ENCODE peak calls at places on chromosome 1, in ten cellular contexts. B, S, K, H, L, D, R, C, J and A are unnamed samples. For H3K4me1, the result is how much of the 10 kb centered on the place peaks cover.

GRCh38 chr1:15156807-15157380 is 3.3 kb downstream of the TMEM51 start:
- DNase-seq in L (no peak), R (no peak), D (no peak), J (no peak), B (no peak), H (no peak), S (no peak), C (no peak), K (no peak), A (no peak)

GRCh38 chr1:17837631-17838030 is 82.5 kb downstream of the ACTL8 start:
- DNase-seq in J (no peak), H (no peak), R (no peak), C (no peak), D (no peak), L (no peak), S (peak), K (no peak), B (no peak), A (no peak)

GRCh38 chr1:202085682-202086373 is 36.9 kb upstream of the GPR37L1 start:
- DNase-seq in K (peak), H (peak), C (no peak), B (peak), R (no peak), J (peak), S (no peak), D (no peak), L (no peak), A (no peak)

GRCh38 chr1:85339089-85339488 is 62.7 kb upstream of the BCL10 start:
- DNase-seq in D (no peak), S (peak), R (no peak), L (no peak), K (no peak), J (peak), C (no peak), H (no peak), B (no peak), A (no peak)

GRCh38 chr1:102861247-102861646 is 247.1 kb downstream of the COL11A1 start:
- DNase-seq in L (no peak), H (no peak), S (peak), D (no peak), R (no peak), K (no peak), C (no peak), B (no peak), J (peak), A (no peak)

GRCh38 chr1:164613176-164613575 is 54.2 kb downstream of the PBX1 start:
- DNase-seq in R (no peak), H (peak), S (peak), L (no peak), D (no peak), B (peak), C (peak), K (peak), J (no peak), A (no peak)

GRCh38 chr1:18360251-18360650 is 120.5 kb upstream of the KLHDC7A start:
- DNase-seq in L (no peak), C (no peak), S (no peak), J (no peak), H (no peak), K (no peak), D (no peak), B (no peak), R (no peak), A (no peak)

GRCh38 chr1:84069236-84069845 is 70.4 kb upstream of the TTLL7 start:
- DNase-seq in S (no peak), B (no peak), C (no peak), J (no peak), R (no peak), H (no peak), L (peak), K (no peak), D (no peak), A (no peak)

GRCh38 chr1:27527223-27527856 is 37.4 kb upstream of the WASF2 start:
- DNase-seq in K (peak), B (peak), S (no peak), J (peak), D (peak), C (peak), H (peak), R (no peak), L (peak), A (no peak)

GRCh38 chr1:207606362-207606755 is 38.6 kb upstream of the CR1L start:
- DNase-seq in D (no peak), H (no peak), C (no peak), J (no peak), K (no peak), B (no peak), S (no peak), R (no peak), L (no peak), A (no peak)

GRCh38 chr1:204258213-204259115 is 44.7 kb upstream of the GOLT1A start:
- DNase-seq in H (peak), R (no peak), S (peak), C (peak), K (peak), L (peak), D (no peak), J (peak), B (peak), A (no peak)

GRCh38 chr1:167150434-167150833 is 56.6 kb downstream of the STYXL2 start:
- DNase-seq in L (no peak), J (no peak), B (no peak), H (no peak), D (no peak), C (no peak), S (no peak), R (no peak), K (no peak), A (no peak)

GRCh38 chr1:15031251-15031930 is 122.2 kb upstream of the TMEM51 start:
- DNase-seq in K (no peak), B (no peak), S (peak), L (no peak), J (peak), R (no peak), D (no peak), C (no peak), H (no peak), A (no peak)

GRCh38 chr1:107879927-107880326 is 85.1 kb downstream of the VAV3 start:
- DNase-seq in H (no peak), D (no peak), S (no peak), R (no peak), C (no peak), L (no peak), K (no peak), J (no peak), B (no peak), A (no peak)

GRCh38 chr1:176831150-176831549 is 333.4 kb downstream of the ASTN1 start:
- DNase-seq in K (no peak), H (no peak), D (no peak), J (no peak), S (no peak), L (no peak), B (no peak), R (no peak), C (no peak), A (no peak)

GRCh38 chr1:153548722-153549695 is at the start of gene S100A3:
- DNase-seq in L (no peak), S (peak), B (peak), D (no peak), C (peak), R (no peak), J (peak), K (no peak), H (peak), A (no peak)

GRCh38 chr1:109997867-109998229 is 13.3 kb downstream of the AHCYL1 start:
- DNase-seq in R (no peak), S (no peak), B (no peak), L (no peak), D (no peak), K (no peak), J (no peak), C (no peak), H (no peak), A (no peak)

GRCh38 chr1:29389533-29390041 is 153.3 kb downstream of the PTPRU start:
- DNase-seq in R (no peak), B (peak), D (no peak), K (no peak), H (no peak), L (no peak), S (no peak), C (no peak), J (no peak), A (no peak)

GRCh38 chr1:202130275-202130646 is 7.5 kb downstream of the GPR37L1 start:
- DNase-seq in S (no peak), B (no peak), J (no peak), R (no peak), L (no peak), K (no peak), D (no peak), H (no peak), C (peak), A (no peak)

GRCh38 chr1:179809506-179810366 is 66.6 kb downstream of the FAM163A start:
- DNase-seq in H (peak), K (peak), R (no peak), D (peak), J (peak), S (peak), L (peak), C (peak), B (peak), A (no peak)

GRCh38 chr1:3060112-3060511 is 8.9 kb upstream of the PRDM16 start:
- DNase-seq in L (no peak), S (no peak), D (no peak), H (no peak), J (no peak), C (no peak), K (no peak), B (no peak), R (no peak), A (no peak)

GRCh38 chr1:116325922-116326321 is 47.1 kb upstream of the ATP1A1 start:
- DNase-seq in L (peak), J (no peak), B (no peak), R (no peak), S (no peak), H (no peak), D (peak), C (no peak), K (no peak), A (no peak)

GRCh38 chr1:235919127-235919796 is 52.6 kb upstream of the LYST start:
- DNase-seq in H (no peak), B (no peak), R (no peak), D (no peak), S (no peak), K (no peak), J (no peak), L (no peak), C (no peak), A (no peak)

GRCh38 chr1:110002695-110003094 is 18.1 kb downstream of the AHCYL1 start:
- DNase-seq in L (no peak), H (no peak), R (no peak), B (no peak), S (no peak), J (no peak), K (no peak), D (no peak), C (no peak), A (no peak)

GRCh38 chr1:202203238-202204039 is 9.8 kb downstream of the LGR6 start:
- DNase-seq in H (no peak), K (no peak), D (no peak), R (no peak), J (no peak), B (no peak), S (no peak), C (no peak), L (no peak), A (no peak)

GRCh38 chr1:228329887-228330286 is 76.7 kb downstream of the TRIM11 start:
- DNase-seq in J (no peak), L (no peak), B (no peak), D (no peak), K (no peak), R (no peak), C (no peak), H (no peak), S (no peak), A (no peak)

GRCh38 chr1:211788626-211789025 is 41.9 kb downstream of the LPGAT1 start:
- DNase-seq in J (peak), R (no peak), S (no peak), H (no peak), K (no peak), D (no peak), B (no peak), C (no peak), L (no peak), A (no peak)

GRCh38 chr1:20365421-20366075 is 74.9 kb downstream of the VWA5B1 start:
- DNase-seq in D (no peak), C (no peak), H (no peak), S (no peak), B (no peak), J (no peak), R (no peak), L (no peak), K (no peak), A (no peak)

GRCh38 chr1:97792655-97793054 is 128.2 kb downstream of the DPYD start:
- DNase-seq in J (no peak), H (no peak), K (no peak), C (no peak), S (no peak), D (no peak), R (no peak), L (no peak), B (no peak), A (no peak)

DNA sequence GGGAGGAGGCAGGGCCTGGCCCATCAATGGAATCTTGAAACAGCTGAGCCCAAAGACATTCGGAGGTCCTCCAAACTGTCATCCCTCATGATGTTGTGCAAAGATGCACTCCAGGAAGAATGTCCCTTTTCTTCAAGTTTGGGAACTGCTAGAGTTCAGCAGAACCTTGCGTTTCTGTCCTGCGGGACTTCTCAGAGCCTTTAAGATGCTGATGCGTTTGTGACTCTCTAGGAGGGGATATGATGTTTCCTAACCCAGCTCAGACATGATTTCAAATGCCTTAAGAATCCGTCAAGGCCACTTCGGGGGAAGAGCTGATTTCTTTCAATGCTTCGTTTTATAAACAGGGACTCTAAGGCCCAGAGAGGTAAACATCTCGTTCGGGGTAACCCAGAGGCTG is 35.5 kb downstream of the SPSB1 start:
- DNase-seq in K (no peak), R (no peak), J (no peak), H (no peak), B (no peak), S (no peak), C (no peak), L (no peak), D (no peak), A (no peak)
- H3K4me1 ChIP-seq in K (under half), R (half or more), J (under half), H (under half), B (under half), S (under half), C (under half), L (under half), D (under half), A (under half)

GRCh38 chr1:94537254-94537653 is 4.3 kb downstream of the F3 start:
- DNase-seq in L (no peak), J (no peak), R (no peak), K (no peak), D (no peak), H (peak), S (no peak), B (no peak), C (no peak), A (no peak)
- H3K4me1 ChIP-seq in L (under half), J (under half), R (under half), K (under half), D (under half), H (under half), S (under half), B (under half), C (under half), A (under half)

GRCh38 chr1:226660410-226661182 is 78.5 kb downstream of the ITPKB start:
- DNase-seq in H (no peak), J (no peak), C (no peak), B (no peak), R (no peak), K (no peak), L (peak), D (no peak), S (no peak), A (no peak)
- H3K4me1 ChIP-seq in H (under half), J (under half), C (under half), B (under half), R (half or more), K (half or more), L (under half), D (half or more), S (under half), A (half or more)

GRCh38 chr1:47104816-47105215 is 32.4 kb upstream of the CYP4A22 start:
- DNase-seq in S (no peak), H (no peak), B (no peak), L (no peak), C (no peak), J (no peak), D (no peak), K (no peak), R (no peak), A (no peak)
- H3K4me1 ChIP-seq in S (under half), H (under half), B (under half), L (under half), C (under half), J (under half), D (under half), K (under half), R (under half), A (under half)

DNA sequence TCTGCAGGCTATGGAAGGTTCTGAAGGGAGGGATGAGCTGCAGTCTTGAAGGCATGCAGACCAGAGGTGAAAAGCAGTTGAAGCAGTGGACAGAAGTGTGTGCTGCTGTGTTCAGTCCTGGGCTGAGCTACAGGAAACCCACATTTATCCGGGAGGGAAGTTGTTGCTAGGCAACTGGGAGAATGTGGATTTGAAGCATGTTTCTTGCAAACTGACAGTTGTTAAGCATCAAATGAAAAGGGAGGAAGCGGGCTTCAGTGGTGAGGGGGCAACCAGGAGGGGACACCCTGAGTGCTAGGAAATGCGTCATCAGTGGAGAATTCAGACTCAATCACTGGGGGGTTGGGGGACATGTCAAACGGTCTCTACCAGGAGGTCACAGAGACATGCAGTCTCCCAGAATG is 28.7 kb downstream of the ABCA4 start:
- DNase-seq in L (no peak), J (peak), B (no peak), R (no peak), D (no peak), K (no peak), S (no peak), H (no peak), C (peak), A (no peak)
- H3K4me1 ChIP-seq in L (under half), J (under half), B (under half), R (under half), D (under half), K (under half), S (under half), H (under half), C (under half), A (under half)